ENCODE peak calls at places on chromosomes 2 and 18, in ten cellular contexts. V, D, P, W, I, C, Q, T, G and E are unnamed samples.

GRCh38 chr2:133171396-133172004 is 396.8 kb downstream of the NCKAP5 start:
- DNase-seq in T (no peak), V (no peak), I (no peak), P (no peak), Q (peak; percentile 54), W (peak; percentile 68), D (no peak), C (no peak), G (peak; percentile 89), E (peak; percentile 12)

GRCh38 chr18:74897971-74898657 is 300.4 kb downstream of the ZNF407 start:
- DNase-seq in P (no peak), T (no peak), C (no peak), G (peak; percentile 15), Q (no peak), D (no peak), W (no peak), V (no peak), I (no peak), E (no peak)

GRCh38 chr18:11989174-11989573 is 7.9 kb downstream of the IMPA2 start:
- DNase-seq in G (no peak), Q (no peak), W (no peak), C (no peak), P (no peak), V (no peak), D (peak; percentile 35), I (no peak), T (no peak), E (no peak)

GRCh38 chr2:238296638-238297457 is 8.4 kb upstream of the PER2 start:
- DNase-seq in I (no peak), V (no peak), C (no peak), D (no peak), W (no peak), P (no peak), T (no peak), G (no peak), Q (no peak), E (no peak)

GRCh38 chr2:67526283-67526682 is 129.2 kb downstream of the ETAA1 start:
- DNase-seq in W (no peak), G (peak; percentile 62), P (no peak), V (no peak), C (no peak), I (no peak), T (no peak), D (no peak), Q (no peak), E (no peak)

GRCh38 chr2:84338069-84338468 is 121.0 kb downstream of the SUCLG1 start:
- DNase-seq in C (no peak), D (no peak), V (no peak), G (no peak), T (no peak), P (no peak), W (no peak), Q (no peak), I (no peak), E (no peak)

GRCh38 chr2:42167458-42167857 is 1.7 kb upstream of the EML4 start:
- DNase-seq in I (no peak), W (no peak), G (no peak), C (no peak), Q (no peak), T (no peak), D (no peak), V (peak; percentile 60), P (no peak), E (no peak)

GRCh38 chr2:28602136-28602660 is 106.3 kb downstream of the PLB1 start:
- DNase-seq in G (no peak), Q (no peak), P (no peak), I (no peak), T (no peak), V (no peak), C (no peak), D (no peak), W (no peak), E (no peak)

GRCh38 chr2:158817596-158817995 is 22.5 kb downstream of the DAPL1 start:
- DNase-seq in I (no peak), P (no peak), V (no peak), T (no peak), Q (no peak), W (no peak), G (no peak), D (no peak), C (no peak), E (no peak)

GRCh38 chr18:45447364-45448265 is 167.7 kb upstream of the SLC14A2 start:
- DNase-seq in W (no peak), G (no peak), C (no peak), I (no peak), P (no peak), Q (no peak), T (no peak), D (no peak), V (no peak), E (no peak)

GRCh38 chr2:74671479-74671878 is 17.4 kb downstream of the SEMA4F start:
- DNase-seq in G (no peak), D (no peak), W (no peak), C (no peak), V (no peak), Q (no peak), P (no peak), I (no peak), T (no peak), E (no peak)

GRCh38 chr2:13558368-13558767 is 841.6 kb downstream of the TRIB2 start:
- DNase-seq in G (no peak), Q (no peak), V (peak; percentile 75), W (peak; percentile 23), D (no peak), P (no peak), C (no peak), T (no peak), I (no peak), E (no peak)

GRCh38 chr2:12500899-12501298 is 215.8 kb upstream of the TRIB2 start:
- DNase-seq in C (no peak), G (no peak), V (no peak), P (no peak), I (no peak), W (no peak), Q (no peak), D (no peak), T (no peak), E (no peak)

GRCh38 chr2:12501469-12502147 is 215.1 kb upstream of the TRIB2 start:
- DNase-seq in I (no peak), C (peak; percentile 49), W (peak; percentile 68), Q (no peak), D (peak; percentile 34), V (no peak), G (peak; percentile 24), P (peak; percentile 21), T (peak; percentile 72), E (no peak)

GRCh38 chr2:12495247-12495868 is 221.4 kb upstream of the TRIB2 start:
- DNase-seq in I (no peak), W (no peak), V (no peak), G (no peak), T (no peak), C (no peak), D (no peak), Q (no peak), P (no peak), E (no peak)

GRCh38 chr2:12498703-12499102 is 218.0 kb upstream of the TRIB2 start:
- DNase-seq in P (no peak), D (no peak), V (no peak), G (peak; percentile 11), I (no peak), T (no peak), Q (no peak), W (no peak), C (no peak), E (no peak)

GRCh38 chr2:12498286-12498685 is 218.4 kb upstream of the TRIB2 start:
- DNase-seq in G (no peak), D (no peak), C (no peak), Q (no peak), T (no peak), P (no peak), I (no peak), V (no peak), W (no peak), E (no peak)
- TF ChIP-seq CTCF in G (no peak), D (no peak), C (no peak), Q (no peak), T (no peak), P (no peak), I (no peak), V (no peak), W (no peak), E (no peak)

DNA sequence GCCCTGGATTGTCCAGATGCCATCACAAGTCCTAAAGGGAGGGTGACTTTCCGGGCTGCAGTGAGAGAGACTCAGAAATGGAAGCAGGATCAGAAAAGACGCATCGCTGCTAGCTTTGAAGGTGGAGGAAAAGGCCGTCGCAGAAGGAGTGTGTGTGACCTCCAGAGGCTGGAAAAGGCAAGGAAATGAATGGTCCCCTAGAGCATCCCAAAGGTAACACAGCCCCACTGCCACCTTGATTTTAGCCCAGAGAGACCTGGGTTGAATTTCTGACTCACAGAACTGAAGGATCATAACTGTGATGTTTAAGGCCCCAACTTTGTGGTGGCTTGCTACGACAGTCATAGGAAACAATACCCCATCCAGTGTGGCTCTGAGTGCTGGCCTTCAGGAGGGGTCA is 8.6 kb upstream of the NCK2 start:
- DNase-seq in V (no peak), P (no peak), I (no peak), T (no peak), C (no peak), G (no peak), Q (no peak), W (no peak), D (no peak), E (no peak)
- H3K4me1 ChIP-seq in V (peaks cover 6% of the 10 kb centered on the region), P (no peaks in the 10 kb centered on the region), I (no peaks in the 10 kb centered on the region), T (peaks cover 52% of the 10 kb centered on the region), C (peaks cover 46% of the 10 kb centered on the region), G (no peaks in the 10 kb centered on the region), Q (peaks cover 75% of the 10 kb centered on the region), W (peaks cover 54% of the 10 kb centered on the region), D (no peaks in the 10 kb centered on the region), E (no peaks in the 10 kb centered on the region)

DNA sequence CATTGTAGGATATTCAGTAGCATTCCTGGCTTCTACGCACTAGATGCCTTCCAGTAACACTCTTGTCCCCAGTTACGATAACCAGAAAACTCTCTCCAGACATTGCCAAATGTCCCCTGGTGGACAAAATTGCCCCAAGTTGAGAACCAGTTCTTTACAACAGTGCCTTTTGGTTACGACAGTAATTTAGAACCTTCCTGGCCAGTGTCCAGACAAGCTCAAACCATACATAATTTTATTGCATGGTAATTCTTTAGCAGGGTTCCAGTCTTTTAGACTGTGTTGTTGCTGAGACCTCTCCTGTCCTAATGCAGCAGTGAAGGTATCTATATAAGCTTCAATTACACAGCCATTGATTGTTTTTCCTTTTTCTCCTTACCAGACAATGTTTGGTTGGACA is 20.2 kb downstream of the RNMT start:
- DNase-seq in V (no peak), C (no peak), Q (no peak), G (no peak), P (no peak), D (peak; percentile 35), T (no peak), I (no peak), W (no peak), E (no peak)
- TF ChIP-seq CTCF in V (no peak), C (peak; percentile 10), Q (no peak), G (peak; percentile 12), P (no peak), D (no peak), T (no peak), I (no peak), W (no peak), E (no peak)

DNA sequence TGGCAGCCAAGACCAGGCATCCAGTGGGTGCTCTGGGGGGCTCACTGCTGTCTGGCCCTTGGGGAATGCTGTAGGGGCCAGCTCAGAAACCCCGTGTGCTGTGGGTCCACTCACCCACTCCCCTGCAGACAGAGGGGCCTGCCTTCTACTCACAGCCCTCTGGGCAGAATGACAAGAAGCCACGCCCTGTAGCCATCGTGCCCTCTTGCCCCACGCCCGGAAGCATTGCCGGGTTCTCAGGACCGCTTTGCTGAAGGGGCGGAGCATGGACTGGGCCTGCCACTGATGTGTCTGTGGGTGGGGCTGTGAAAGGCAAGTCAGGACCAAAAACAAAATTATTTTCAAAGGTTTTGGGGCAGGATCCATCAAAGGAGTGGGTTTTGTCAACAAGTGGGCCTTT is 27.8 kb downstream of the GLI2 start:
- DNase-seq in I (no peak), D (peak; percentile 24), P (no peak), G (no peak), T (no peak), W (no peak), C (no peak), V (peak; percentile 35), Q (no peak), E (no peak)
- H3K4me1 ChIP-seq in I (no peaks in the 10 kb centered on the region), D (peaks cover 11% of the 10 kb centered on the region), P (peaks cover 7% of the 10 kb centered on the region), G (peaks cover 9% of the 10 kb centered on the region), T (no peaks in the 10 kb centered on the region), W (no peaks in the 10 kb centered on the region), C (peaks cover 47% of the 10 kb centered on the region), V (peaks cover 29% of the 10 kb centered on the region), Q (no peaks in the 10 kb centered on the region), E (no peaks in the 10 kb centered on the region)